ENCODE peak calls at places on chromosomes 13 and 19, in nine cellular contexts. E is transverse colon, W is endothelial cell of umbilical vein, L is ovary, G is HCT116, R is esophagus squamous epithelium, U is tibial nerve, T is stomach, Z is heart left ventricle. O is an unnamed sample.

GRCh38 chr19:5891938-5892771 is 11.4 kb downstream of the NDUFA11 start:
- DNase-seq in E (peak), L (no peak), T (peak), W (peak), G (no peak), U (no peak), R (no peak), Z (no peak), O (no peak)

GRCh38 chr19:38209152-38209551 is 14.9 kb downstream of the DPF1 start:
- DNase-seq in G (no peak), L (no peak), T (no peak), Z (no peak), W (no peak), U (no peak), R (no peak), E (no peak), O (no peak)

GRCh38 chr19:41531438-41532311 is 44.3 kb upstream of the CEACAM21 start:
- DNase-seq in L (peak), Z (peak), E (peak), R (peak), T (peak), G (no peak), U (peak), W (peak), O (peak)

GRCh38 chr19:29645491-29645867 is 19.8 kb upstream of the PLEKHF1 start:
- DNase-seq in E (no peak), T (no peak), G (no peak), L (no peak), W (no peak), R (no peak), Z (no peak), U (no peak), O (peak)

GRCh38 chr13:33275916-33276315 is 9.6 kb downstream of the STARD13 start:
- DNase-seq in Z (no peak), E (no peak), G (no peak), L (no peak), W (no peak), R (no peak), U (no peak), T (no peak), O (no peak)

GRCh38 chr19:18700501-18701249 is 17.2 kb downstream of the CRTC1 start:
- DNase-seq in L (peak), G (no peak), T (peak), U (peak), E (peak), W (peak), R (peak), Z (peak), O (peak)

GRCh38 chr19:10226376-10227214 is 4.5 kb downstream of the S1PR2 start:
- DNase-seq in Z (peak), E (peak), W (no peak), L (peak), G (no peak), R (no peak), U (peak), T (peak), O (peak)

GRCh38 chr13:99796175-99796819 is 175.3 kb downstream of the ZIC5 start:
- DNase-seq in E (no peak), Z (no peak), G (no peak), R (no peak), L (no peak), U (no peak), W (peak), T (no peak), O (no peak)

GRCh38 chr13:112968380-112968909 is 569 bp upstream of the MCF2L start:
- DNase-seq in W (no peak), R (no peak), G (no peak), L (peak), T (peak), U (no peak), E (peak), Z (peak), O (no peak)

GRCh38 chr19:29539668-29540067 is 13.9 kb downstream of the VSTM2B start:
- DNase-seq in L (no peak), W (no peak), R (no peak), T (no peak), Z (peak), G (no peak), U (no peak), E (no peak), O (no peak)

GRCh38 chr13:84446972-84447700 is 564.9 kb upstream of the SLITRK1 start:
- DNase-seq in Z (no peak), R (no peak), T (no peak), G (no peak), L (no peak), U (no peak), W (no peak), E (no peak), O (no peak)

GRCh38 chr19:919157-920050 is 2.3 kb downstream of the KISS1R start:
- DNase-seq in Z (peak), E (no peak), T (no peak), W (no peak), G (no peak), U (no peak), L (no peak), R (no peak), O (no peak)

GRCh38 chr19:57559008-57559403 is 657 bp downstream of the ZNF550 start:
- DNase-seq in R (no peak), T (no peak), L (no peak), E (peak), W (peak), G (no peak), U (no peak), Z (no peak), O (no peak)

GRCh38 chr13:61410669-61411297 is 4.9 kb downstream of the PCDH20 start:
- DNase-seq in T (no peak), G (peak), L (no peak), E (no peak), R (no peak), Z (no peak), U (no peak), W (peak), O (no peak)

GRCh38 chr13:50915562-50915961 is 6.0 kb downstream of the RNASEH2B start:
- DNase-seq in Z (no peak), L (no peak), G (no peak), U (no peak), W (no peak), T (no peak), R (no peak), E (no peak), O (no peak)

GRCh38 chr13:74145249-74145970 is 11.2 kb upstream of the KLF12 start:
- DNase-seq in W (no peak), R (no peak), L (no peak), U (no peak), T (no peak), Z (no peak), E (no peak), G (no peak), O (no peak)

GRCh38 chr19:6138511-6138910 is 3.0 kb downstream of the ACSBG2 start:
- DNase-seq in E (no peak), R (no peak), W (no peak), Z (no peak), L (no peak), T (no peak), G (no peak), U (no peak), O (no peak)

GRCh38 chr19:3389876-3390361 is 23.5 kb downstream of the NFIC start:
- DNase-seq in E (no peak), T (peak), U (no peak), R (no peak), W (no peak), Z (peak), L (no peak), G (no peak), O (peak)

GRCh38 chr13:51303882-51304281 is 35.6 kb upstream of the SERPINE3 start:
- DNase-seq in W (no peak), U (no peak), E (no peak), G (no peak), L (no peak), Z (no peak), R (no peak), T (no peak), O (no peak)

GRCh38 chr13:88802886-88803285 is 1131.7 kb downstream of the SLITRK5 start:
- DNase-seq in U (no peak), Z (no peak), T (no peak), G (no peak), L (no peak), W (no peak), R (no peak), E (no peak), O (no peak)

GRCh38 chr13:24032252-24032651 is 128.3 kb upstream of the SPATA13 start:
- DNase-seq in L (no peak), Z (no peak), G (no peak), R (no peak), U (no peak), T (no peak), W (no peak), E (no peak), O (no peak)
- H3K4me3 ChIP-seq in L (no peak), Z (no peak), G (no peak), R (no peak), U (no peak), T (no peak), W (no peak), E (no peak), O (no peak)

GRCh38 chr13:93922063-93922462 is 557.4 kb downstream of the DCT start:
- DNase-seq in E (no peak), L (no peak), R (no peak), Z (no peak), U (no peak), T (no peak), G (no peak), W (no peak), O (no peak)

GRCh38 chr13:93927431-93927830 is 552.1 kb downstream of the DCT start:
- DNase-seq in E (no peak), L (no peak), U (no peak), W (no peak), G (no peak), R (no peak), T (no peak), Z (no peak), O (no peak)

GRCh38 chr13:93925976-93926375 is 553.5 kb downstream of the DCT start:
- DNase-seq in E (no peak), T (no peak), W (no peak), Z (no peak), L (no peak), G (no peak), U (no peak), R (no peak), O (no peak)
- TF ChIP-seq CTCF in E (no peak), T (no peak), W (no peak), Z (no peak), L (no peak), G (no peak), U (no peak), R (no peak), O (no peak)

DNA sequence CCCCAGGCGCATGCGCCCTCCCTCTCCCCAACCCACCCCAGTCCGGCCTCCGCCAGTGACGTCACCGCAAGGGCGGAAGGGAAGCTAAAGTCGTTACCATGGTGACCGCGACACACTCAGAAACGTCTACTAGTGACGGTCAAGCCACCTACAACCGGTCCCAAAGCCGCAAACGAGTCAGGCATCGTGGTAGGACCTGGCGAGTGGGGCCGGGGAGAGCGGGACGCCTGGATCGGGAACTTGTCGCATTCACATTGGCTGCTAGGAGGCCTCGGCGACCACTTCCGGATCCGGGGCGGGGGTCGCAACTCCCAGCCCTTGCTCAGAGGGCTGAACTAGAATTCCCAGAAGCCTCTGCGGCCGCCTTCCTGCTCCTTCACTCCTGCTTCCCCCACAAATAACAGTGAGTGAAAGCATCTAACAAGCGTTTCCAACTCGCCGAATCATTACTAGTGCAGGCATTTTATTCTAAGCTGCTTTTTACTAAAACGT is at the start of gene ZSCAN5A:
- DNase-seq in T (peak), W (peak), U (peak), R (peak), L (peak), E (peak), G (peak), Z (peak), O (peak)
- TF ChIP-seq POLR2A in T (no peak), W (peak), U (no peak), R (no peak), L (peak), E (peak), G (no peak), Z (no peak), O (no peak)

GRCh38 chr19:2266183-2266993 is 10.2 kb upstream of the JSRP1 start:
- DNase-seq in L (peak), Z (peak), E (peak), G (no peak), R (no peak), T (peak), U (peak), W (peak), O (peak)

GRCh38 chr19:2270157-2270571 is 11.8 kb downstream of the PEAK3 start:
- DNase-seq in Z (peak), L (peak), W (no peak), R (no peak), E (peak), T (no peak), G (no peak), U (peak), O (peak)

GRCh38 chr19:2268861-2269243 is 12.6 kb upstream of the JSRP1 start:
- DNase-seq in R (no peak), E (no peak), G (no peak), Z (no peak), W (no peak), U (no peak), T (no peak), L (no peak), O (no peak)

GRCh38 chr19:2269244-2270156 is 12.5 kb downstream of the PEAK3 start:
- DNase-seq in E (peak), R (peak), L (peak), W (peak), G (peak), U (peak), T (peak), Z (peak), O (peak)

DNA sequence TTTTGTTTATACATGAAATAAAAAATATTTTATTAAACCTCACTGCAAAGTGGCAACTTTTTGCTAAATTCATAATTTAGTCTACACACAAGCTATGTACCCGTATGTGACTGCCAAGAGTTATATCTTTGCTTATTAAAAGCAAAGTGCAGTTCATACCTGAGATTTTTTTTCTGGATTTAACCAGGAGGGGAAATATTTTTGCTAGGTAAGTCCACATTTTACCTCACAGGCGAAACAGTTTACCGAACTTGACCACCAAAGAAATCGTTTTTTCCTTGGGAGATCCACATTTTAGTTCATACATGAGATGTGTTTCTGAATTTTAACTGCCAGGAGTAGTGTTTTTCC is 12.2 kb upstream of the JSRP1 start:
- DNase-seq in G (no peak), T (no peak), E (no peak), U (no peak), Z (no peak), R (no peak), L (no peak), W (no peak), O (no peak)
- H3K4me3 ChIP-seq in G (peak), T (peak), E (peak), U (peak), Z (peak), R (peak), L (peak), W (peak), O (no peak)

GRCh38 chr13:30577381-30577780 is 40.3 kb upstream of the USPL1 start:
- DNase-seq in W (no peak), T (no peak), Z (no peak), G (peak), R (no peak), E (peak), L (no peak), U (no peak), O (no peak)

GRCh38 chr13:30585748-30586262 is 31.9 kb upstream of the USPL1 start:
- DNase-seq in T (no peak), R (no peak), W (no peak), G (no peak), Z (no peak), L (no peak), E (no peak), U (no peak), O (no peak)

GRCh38 chr13:30584332-30584731 is 33.4 kb upstream of the USPL1 start:
- DNase-seq in E (no peak), R (no peak), W (no peak), Z (no peak), U (no peak), T (no peak), L (no peak), G (no peak), O (no peak)

GRCh38 chr13:30580852-30581502 is 36.7 kb upstream of the USPL1 start:
- DNase-seq in L (no peak), R (no peak), Z (no peak), U (no peak), G (no peak), W (no peak), E (no peak), T (no peak), O (no peak)

GRCh38 chr13:30581582-30581981 is 36.1 kb upstream of the USPL1 start:
- DNase-seq in E (no peak), W (peak), T (no peak), U (no peak), G (peak), L (no peak), R (no peak), Z (no peak), O (no peak)
- TF ChIP-seq CTCF in E (no peak), W (no peak), T (no peak), U (peak), G (peak), L (no peak), R (peak), Z (peak), O (no peak)

DNA sequence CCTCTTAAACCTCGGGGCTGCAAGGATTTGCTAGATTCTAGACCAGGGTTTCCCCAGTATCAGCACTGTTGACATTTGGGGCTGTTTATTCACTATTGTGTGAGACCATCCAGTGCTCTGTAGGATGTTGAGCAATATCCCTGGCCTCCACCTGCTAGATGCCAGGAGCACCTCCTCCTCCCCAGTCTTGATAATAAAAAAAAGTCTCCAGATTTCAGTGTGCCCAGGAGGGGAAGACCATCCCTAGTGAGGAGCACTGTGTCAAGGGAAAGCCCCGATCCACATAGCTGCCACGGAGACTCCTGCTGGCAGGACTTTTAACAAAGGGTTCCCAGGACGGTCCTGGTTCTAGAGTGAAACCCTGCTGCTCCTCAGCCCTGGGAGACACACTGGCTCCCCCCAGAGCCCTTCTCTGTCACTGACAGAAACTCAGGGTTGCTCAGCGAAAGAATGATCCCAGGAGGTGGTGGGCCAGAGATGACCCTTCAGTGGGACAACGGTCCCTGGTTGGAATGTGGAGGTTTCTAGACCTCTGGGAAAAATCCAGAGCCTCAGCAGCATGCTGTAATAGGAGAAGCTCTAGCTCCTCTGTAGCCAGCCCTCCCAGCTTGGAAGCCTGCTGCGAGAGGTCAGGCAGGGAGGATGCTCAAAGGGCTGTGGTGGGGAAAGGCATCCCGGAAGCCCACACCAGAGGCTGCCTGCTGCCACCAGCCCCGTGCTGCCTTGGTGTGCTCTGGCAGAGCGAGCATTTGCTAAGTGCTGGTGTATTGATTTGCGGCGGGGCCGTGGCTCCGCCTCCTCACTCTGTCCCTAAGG is 20.3 kb downstream of the LYL1 start:
- DNase-seq in R (no peak), G (no peak), U (peak), E (no peak), Z (no peak), W (peak), L (no peak), T (no peak), O (no peak)
- TF ChIP-seq POLR2A in R (no peak), G (no peak), U (no peak), E (no peak), Z (no peak), W (no peak), L (no peak), T (no peak), O (no peak)

GRCh38 chr19:46745521-46746280 is at the start of gene FKRP:
- DNase-seq in Z (no peak), U (no peak), E (no peak), G (no peak), L (peak), T (peak), W (no peak), R (no peak), O (no peak)

GRCh38 chr19:46746281-46746965 is at the start of gene STRN4:
- DNase-seq in R (no peak), E (peak), W (no peak), Z (no peak), G (no peak), T (peak), L (peak), U (no peak), O (no peak)

GRCh38 chr19:46745030-46745429 is 827 bp upstream of the FKRP start:
- DNase-seq in R (no peak), T (no peak), W (no peak), G (no peak), E (no peak), Z (no peak), L (peak), U (no peak), O (no peak)

GRCh38 chr19:46741447-46741846 is 4.4 kb upstream of the FKRP start:
- DNase-seq in E (no peak), T (no peak), L (no peak), U (no peak), R (no peak), W (no peak), G (no peak), Z (no peak), O (no peak)

DNA sequence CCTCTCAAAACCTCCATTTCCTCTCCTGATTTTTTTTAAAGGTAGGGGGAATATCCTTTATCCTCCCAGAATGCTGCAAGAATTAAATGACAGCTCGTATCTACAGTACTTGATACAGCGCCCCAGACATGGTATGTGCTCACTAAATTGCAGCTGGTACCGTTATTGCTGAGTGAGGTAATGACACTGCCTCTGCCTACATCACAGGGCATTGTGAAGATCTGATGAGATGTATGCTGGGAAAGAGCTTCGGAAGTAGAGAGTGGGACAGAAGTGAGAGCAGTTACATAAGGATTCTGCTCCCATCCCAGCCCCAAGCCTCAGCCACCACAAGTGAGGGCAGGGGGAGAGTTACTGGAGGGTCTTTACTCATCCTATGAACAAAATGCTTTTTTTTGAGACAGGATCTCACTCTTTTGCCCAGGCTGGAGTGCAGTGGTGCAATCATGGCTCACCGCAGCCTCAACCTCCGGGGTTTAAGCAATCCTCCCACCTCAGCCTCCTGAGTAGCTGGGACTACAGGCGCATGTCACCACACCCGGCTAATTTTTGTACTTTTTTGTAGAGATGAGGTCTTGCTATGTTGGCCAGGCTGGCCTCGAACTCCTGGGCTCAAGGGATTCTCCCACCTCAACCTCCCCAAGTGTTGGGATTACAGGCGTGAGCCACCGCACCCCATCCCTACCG is 1.7 kb upstream of the FKRP start:
- DNase-seq in L (no peak), G (no peak), T (no peak), R (no peak), E (no peak), W (no peak), U (no peak), Z (no peak), O (no peak)
- H3K4me3 ChIP-seq in L (no peak), G (peak), T (peak), R (peak), E (no peak), W (no peak), U (no peak), Z (no peak), O (no peak)

O was measured in lower leg skin.